ENCODE peak calls at places on chromosomes 1 and 21, in ten cellular contexts. D is HTR-8/SVneo; L is fibroblast of mammary gland; K is fibroblast of lung; A is stimulated activated naive CD4-positive, alpha-beta T cell; S is COR-L47; Z is EL; Y is activated CD4-positive, alpha-beta T cell treated with anti-CD3 and anti-CD28 coated beads for 24 hours; E is activated T-cell treated with anti-CD3 and anti-CD28 coated beads for 1 hour; F is hippocampal formation. I is an unnamed sample.

GRCh38 chr1:79042117-79042516 is 35.6 kb upstream of the ADGRL4 start:
- DNase-seq in D (peak), L (peak), K (peak), A (no peak), S (no peak), Z (peak), Y (no peak), E (no peak), F (no peak), I (no peak)

GRCh38 chr21:38467911-38468310 is 30.4 kb downstream of the ERG start:
- DNase-seq in D (no peak), L (no peak), K (no peak), A (no peak), S (no peak), Z (no peak), Y (no peak), E (no peak), F (no peak), I (no peak)

GRCh38 chr1:228178737-228179720 is 13.4 kb downstream of the IBA57 start:
- DNase-seq in D (no peak), L (no peak), K (no peak), A (no peak), S (no peak), Z (no peak), Y (no peak), E (no peak), F (no peak), I (no peak)

GRCh38 chr1:35809156-35810095 is 1.6 kb downstream of the AGO4 start:
- DNase-seq in D (no peak), L (no peak), K (no peak), A (no peak), S (no peak), Z (no peak), Y (no peak), E (no peak), F (no peak), I (no peak)

GRCh38 chr1:45456531-45456930 is 34.4 kb downstream of the TESK2 start:
- DNase-seq in D (no peak), L (no peak), K (no peak), A (no peak), S (no peak), Z (no peak), Y (no peak), E (no peak), F (no peak), I (no peak)

GRCh38 chr1:110235839-110236682 is 25.9 kb downstream of the KCNC4 start:
- DNase-seq in D (peak), L (peak), K (peak), A (no peak), S (no peak), Z (peak), Y (peak), E (no peak), F (no peak), I (no peak)

GRCh38 chr1:58859769-58860455 is 76.1 kb upstream of the JUN start:
- DNase-seq in D (no peak), L (no peak), K (no peak), A (no peak), S (no peak), Z (no peak), Y (no peak), E (no peak), F (no peak), I (no peak)

GRCh38 chr1:167090289-167090942 is at the start of gene GPA33:
- DNase-seq in D (no peak), L (no peak), K (no peak), A (peak), S (no peak), Z (no peak), Y (no peak), E (no peak), F (no peak), I (no peak)

GRCh38 chr1:175725684-175726083 is 17.7 kb downstream of the TNR start:
- DNase-seq in D (no peak), L (peak), K (peak), A (no peak), S (no peak), Z (peak), Y (no peak), E (no peak), F (no peak), I (no peak)

GRCh38 chr1:179143332-179143731 is 61.5 kb downstream of the TOR3A start:
- DNase-seq in D (no peak), L (peak), K (peak), A (peak), S (no peak), Z (peak), Y (no peak), E (no peak), F (no peak), I (no peak)